ENCODE peak calls at places on chromosomes 12 and 14, in eight cellular contexts. S is SK-N-SH treated with all-trans-retinoic acid at 6 μM for 48 hours; N is heart right ventricle; C is activated naive CD8-positive, alpha-beta T cell treated with anti-CD3 and anti-CD28 coated beads, Interleukin-2, amount 50 U/mL, for 24 hours; M is activated CD4-positive, alpha-beta T cell treated with anti-CD3 and anti-CD28 coated beads for 36 hours; P is activated B cell treated with CpG ODN at 0.5 μM for 24 hours; Y is natural killer cell treated with Interleukin-12 subunit alpha and Interleukin-12 subunit beta and Interleukin-15 and Interleukin-18, amount 100 ng/mL, for 72 hours; K is psoas muscle. A is an unnamed sample.

GRCh38 chr14:34682787-34683321 is 31.5 kb downstream of the CFL2 start:
- ATAC-seq in S (peak), N (peak), C (peak), M (peak), P (no peak), Y (no peak), K (peak), A (peak)

GRCh38 chr12:115541891-115542361 is 735.6 kb downstream of the MED13L start:
- ATAC-seq in S (no peak), N (no peak), C (no peak), M (no peak), P (no peak), Y (no peak), K (no peak), A (no peak)

GRCh38 chr14:92408186-92408585 is 85.2 kb downstream of the SLC24A4 start:
- ATAC-seq in S (no peak), N (no peak), C (no peak), M (no peak), P (no peak), Y (no peak), K (no peak), A (no peak)

GRCh38 chr14:105076296-105076804 is 11.1 kb upstream of the GPR132 start:
- ATAC-seq in S (peak), N (peak), C (no peak), M (no peak), P (no peak), Y (no peak), K (no peak), A (no peak)

GRCh38 chr14:69106451-69106850 is 46.5 kb downstream of the DCAF5 start:
- ATAC-seq in S (no peak), N (no peak), C (no peak), M (no peak), P (no peak), Y (no peak), K (no peak), A (no peak)

GRCh38 chr14:94689218-94689984 is 77.2 kb downstream of the SERPINA3 start:
- ATAC-seq in S (peak), N (peak), C (no peak), M (peak), P (peak), Y (peak), K (peak), A (peak)

GRCh38 chr14:37658174-37658573 is 62.7 kb downstream of the TTC6 start:
- ATAC-seq in S (no peak), N (no peak), C (no peak), M (no peak), P (no peak), Y (no peak), K (no peak), A (no peak)

GRCh38 chr14:52402812-52403526 is 88.9 kb downstream of the PTGER2 start:
- ATAC-seq in S (no peak), N (no peak), C (peak), M (peak), P (no peak), Y (peak), K (no peak), A (peak)

GRCh38 chr14:89025581-89026236 is 201.3 kb downstream of the TTC8 start:
- ATAC-seq in S (no peak), N (peak), C (no peak), M (no peak), P (no peak), Y (no peak), K (no peak), A (no peak)

GRCh38 chr12:56941299-56942017 is 7.2 kb upstream of the SDR9C7 start:
- ATAC-seq in S (peak), N (peak), C (peak), M (peak), P (no peak), Y (peak), K (peak), A (peak)

GRCh38 chr12:54383041-54383609 is 1.4 kb downstream of the ZNF385A start:
- ATAC-seq in S (no peak), N (no peak), C (peak), M (peak), P (no peak), Y (peak), K (peak), A (peak)

GRCh38 chr12:109861689-109862314 is 18.5 kb downstream of the GLTP start:
- ATAC-seq in S (no peak), N (no peak), C (peak), M (peak), P (no peak), Y (no peak), K (no peak), A (peak)

GRCh38 chr12:89245090-89245489 is 107.2 kb downstream of the DUSP6 start:
- ATAC-seq in S (no peak), N (peak), C (peak), M (peak), P (no peak), Y (peak), K (no peak), A (peak)

GRCh38 chr12:57745485-57745881 is 644 bp downstream of the TSPAN31 start:
- ATAC-seq in S (peak), N (peak), C (no peak), M (no peak), P (no peak), Y (no peak), K (peak), A (no peak)

GRCh38 chr12:124006582-124007170 is 33.7 kb downstream of the ZNF664 start:
- ATAC-seq in S (no peak), N (no peak), C (no peak), M (peak), P (peak), Y (no peak), K (no peak), A (peak)

GRCh38 chr12:114508529-114509129 is 102.7 kb upstream of the TBX5 start:
- ATAC-seq in S (peak), N (peak), C (no peak), M (peak), P (peak), Y (no peak), K (peak), A (peak)

GRCh38 chr12:64177001-64177400 is 45.1 kb downstream of the KICS2 start:
- ATAC-seq in S (no peak), N (no peak), C (no peak), M (no peak), P (no peak), Y (no peak), K (no peak), A (no peak)

GRCh38 chr14:69693823-69694729 is 72.9 kb upstream of the SRSF5 start:
- ATAC-seq in S (no peak), N (peak), C (no peak), M (peak), P (no peak), Y (no peak), K (peak), A (peak)

GRCh38 chr12:57754411-57755193 is at the start of gene MARCHF9:
- ATAC-seq in S (peak), N (no peak), C (peak), M (peak), P (peak), Y (peak), K (no peak), A (peak)

GRCh38 chr12:43103866-43104265 is 448.1 kb downstream of the ADAMTS20 start:
- ATAC-seq in S (no peak), N (no peak), C (no peak), M (no peak), P (no peak), Y (no peak), K (no peak), A (no peak)

GRCh38 chr12:21369141-21369980 is 3.3 kb upstream of the IAPP start:
- ATAC-seq in S (no peak), N (no peak), C (no peak), M (no peak), P (no peak), Y (no peak), K (no peak), A (peak)